ENCODE peak calls at places on chromosomes 16 and 17, in ten cellular contexts. A, S, V, P, Z, L, T, H, J and U are unnamed samples. For H3K4me1, the result is how much of the 10 kb centered on the place peaks cover.

GRCh38 chr17:21061158-21061835 is 18.5 kb upstream of the USP22 start:
- DNase-seq in T (no peak), L (no peak), H (no peak), A (no peak), V (no peak), S (no peak), P (no peak), Z (no peak), J (no peak), U (no peak)

GRCh38 chr16:87464691-87465300 is 28.0 kb downstream of the ZCCHC14 start:
- DNase-seq in H (peak), V (peak), L (no peak), T (no peak), A (no peak), J (no peak), Z (no peak), S (no peak), P (no peak), U (peak)

GRCh38 chr17:5762191-5762590 is 177.9 kb upstream of the NLRP1 start:
- DNase-seq in L (no peak), T (no peak), J (no peak), H (no peak), Z (no peak), A (no peak), S (no peak), V (no peak), P (no peak), U (no peak)

GRCh38 chr17:64202683-64203430 is 60.2 kb downstream of the TEX2 start:
- DNase-seq in A (no peak), S (no peak), T (no peak), V (no peak), L (no peak), P (peak), J (no peak), Z (peak), H (no peak), U (peak)

GRCh38 chr17:83125515-83126274 is 46.3 kb downstream of the METRNL start:
- DNase-seq in P (no peak), T (peak), S (no peak), V (no peak), H (peak), J (peak), A (no peak), Z (no peak), L (no peak), U (peak)

GRCh38 chr17:19239544-19239943 is 2.4 kb downstream of the EPN2 start:
- DNase-seq in J (no peak), H (no peak), S (no peak), Z (no peak), V (no peak), L (no peak), T (no peak), A (no peak), P (no peak), U (no peak)

GRCh38 chr17:10821062-10821461 is 16.8 kb downstream of the PIRT start:
- DNase-seq in V (no peak), Z (no peak), S (no peak), L (no peak), J (no peak), T (no peak), A (no peak), H (no peak), P (no peak), U (peak)

GRCh38 chr17:63405020-63405419 is 41.1 kb downstream of the CYB561 start:
- DNase-seq in V (no peak), H (no peak), L (no peak), P (no peak), T (no peak), Z (no peak), A (no peak), S (no peak), J (no peak), U (no peak)

GRCh38 chr16:48531011-48531962 is 78.7 kb downstream of the N4BP1 start:
- DNase-seq in Z (no peak), J (no peak), T (peak), P (no peak), L (no peak), V (no peak), H (no peak), A (no peak), S (no peak), U (no peak)

GRCh38 chr16:71637398-71637797 is 11.4 kb downstream of the MARVELD3 start:
- DNase-seq in H (no peak), J (no peak), A (peak), V (no peak), L (no peak), S (no peak), Z (peak), T (peak), P (no peak), U (no peak)

GRCh38 chr17:50218071-50218759 is 16.8 kb upstream of the COL1A1 start:
- DNase-seq in V (no peak), H (no peak), Z (no peak), A (no peak), L (no peak), S (no peak), J (no peak), P (no peak), T (no peak), U (no peak)

GRCh38 chr17:12940699-12941098 is 77.1 kb downstream of the ELAC2 start:
- DNase-seq in H (no peak), T (no peak), L (no peak), A (no peak), J (no peak), S (no peak), V (no peak), Z (no peak), P (no peak), U (no peak)

GRCh38 chr17:81582769-81583168 is 30.6 kb upstream of the FAAP100 start:
- DNase-seq in T (no peak), H (no peak), S (no peak), V (no peak), A (no peak), P (no peak), L (no peak), J (no peak), Z (no peak), U (no peak)

GRCh38 chr17:19418312-19418992 is 7.4 kb downstream of the RNF112 start:
- DNase-seq in T (peak), P (no peak), S (no peak), L (no peak), H (no peak), Z (no peak), A (no peak), V (no peak), J (no peak), U (no peak)

GRCh38 chr17:65727832-65728231 is 166.4 kb upstream of the AXIN2 start:
- DNase-seq in V (no peak), J (no peak), A (no peak), T (no peak), Z (no peak), L (no peak), P (no peak), S (no peak), H (no peak), U (no peak)

GRCh38 chr17:48751172-48751571 is 22.6 kb upstream of the HOXB13 start:
- DNase-seq in L (no peak), S (no peak), P (no peak), H (no peak), T (no peak), A (no peak), V (no peak), J (no peak), Z (no peak), U (no peak)

GRCh38 chr17:81082177-81083073 is 47.5 kb downstream of the BAIAP2 start:
- DNase-seq in Z (no peak), T (no peak), H (no peak), J (no peak), L (no peak), S (no peak), V (no peak), P (no peak), A (no peak), U (no peak)

GRCh38 chr16:48576927-48577326 is 33.1 kb downstream of the N4BP1 start:
- DNase-seq in A (no peak), H (no peak), L (no peak), V (no peak), T (no peak), J (no peak), Z (no peak), S (no peak), P (peak), U (peak)

GRCh38 chr17:44038604-44039007 is 23.8 kb upstream of the TMEM101 start:
- DNase-seq in J (no peak), S (no peak), P (peak), L (no peak), V (no peak), T (no peak), H (no peak), Z (no peak), A (no peak), U (peak)

GRCh38 chr17:32319548-32319905 is 22.4 kb downstream of the C17orf75 start:
- DNase-seq in H (peak), V (peak), L (peak), P (peak), T (peak), S (peak), Z (peak), J (peak), A (peak), U (peak)

GRCh38 chr17:74512624-74513084 is 18.6 kb downstream of the CD300LB start:
- DNase-seq in V (no peak), P (no peak), T (no peak), A (no peak), S (no peak), H (no peak), L (no peak), J (no peak), Z (no peak), U (no peak)

GRCh38 chr16:24670623-24671454 is 58.6 kb upstream of the TNRC6A start:
- DNase-seq in L (peak), T (peak), J (no peak), Z (peak), H (peak), P (no peak), S (no peak), A (peak), V (peak), U (no peak)

GRCh38 chr16:82302007-82302733 is 132.1 kb upstream of the MPHOSPH6 start:
- DNase-seq in V (no peak), S (no peak), T (peak), A (no peak), Z (no peak), P (no peak), L (no peak), J (no peak), H (no peak), U (no peak)

GRCh38 chr17:8473451-8474192 is 37.9 kb downstream of the NDEL1 start:
- DNase-seq in A (no peak), P (no peak), S (no peak), L (no peak), J (no peak), T (no peak), H (no peak), V (no peak), Z (no peak), U (no peak)

DNA sequence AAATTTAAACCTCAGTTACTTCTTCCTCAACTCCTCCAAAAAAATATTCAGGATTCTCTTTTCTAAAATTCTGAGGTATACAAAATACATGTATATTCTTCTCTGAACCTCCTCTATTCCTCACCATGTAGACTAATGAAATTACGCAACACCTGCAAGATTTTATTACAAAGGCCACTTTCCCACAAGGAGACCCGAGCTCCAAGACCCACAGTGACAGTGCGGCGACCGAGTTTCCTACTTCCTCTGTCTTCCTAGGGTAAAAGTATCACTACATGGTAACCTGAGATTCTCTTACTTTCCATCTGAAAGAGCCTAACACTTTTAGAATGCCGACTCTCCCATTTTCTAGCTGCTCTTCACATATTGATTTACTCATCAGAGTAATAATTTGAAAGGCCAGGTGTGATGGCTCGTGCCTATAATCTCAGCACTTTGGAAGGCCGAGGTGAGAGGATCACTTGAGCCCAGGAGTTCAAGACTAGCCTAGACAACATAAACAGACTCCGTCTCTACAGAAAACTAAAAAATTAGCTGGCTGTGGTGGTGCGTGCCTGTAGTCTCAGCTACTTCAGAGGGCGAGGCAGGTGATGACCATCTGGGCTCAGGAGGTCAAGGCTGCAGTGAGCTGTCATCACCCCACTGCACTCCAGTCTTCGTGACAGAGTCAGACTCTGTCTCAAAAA is 35.7 kb downstream of the CYTH1 start:
- DNase-seq in H (no peak), V (no peak), J (no peak), T (no peak), Z (no peak), A (peak), S (no peak), L (no peak), P (peak), U (no peak)
- H3K4me1 ChIP-seq in H (half or more), V (half or more), J (half or more), T (under half), Z (under half), A (under half), S (under half), L (under half), P (half or more), U (under half)

DNA sequence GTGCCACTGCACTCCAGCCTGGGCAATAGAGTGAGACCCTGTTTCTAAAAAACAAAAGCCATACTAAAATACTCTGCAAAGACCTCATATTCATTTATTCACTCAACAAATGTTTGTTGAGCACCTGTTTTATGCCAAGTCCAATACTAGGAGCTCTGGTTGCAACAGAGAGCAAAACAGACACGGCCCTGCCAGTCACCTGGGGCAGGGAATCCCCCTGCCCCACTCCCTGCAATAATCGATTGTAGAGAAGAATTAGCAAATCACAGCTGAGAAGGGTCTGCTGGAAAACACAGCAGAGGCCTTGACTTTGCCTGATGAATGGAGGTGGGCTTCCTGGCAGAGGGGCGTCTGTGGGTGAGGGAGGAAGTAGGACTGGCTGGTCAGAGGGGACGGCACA is 50.8 kb downstream of the IRF8 start:
- DNase-seq in P (no peak), T (no peak), S (no peak), V (no peak), J (no peak), H (no peak), L (no peak), A (no peak), Z (no peak), U (no peak)
- H3K4me1 ChIP-seq in P (under half), T (under half), S (under half), V (under half), J (under half), H (under half), L (under half), A (under half), Z (under half), U (under half)

GRCh38 chr16:2037115-2037514 is 10.4 kb downstream of the NHERF2 start:
- DNase-seq in S (no peak), L (no peak), A (no peak), H (no peak), P (no peak), Z (no peak), T (no peak), V (no peak), J (no peak), U (no peak)

GRCh38 chr16:2033057-2033911 is 6.6 kb downstream of the NHERF2 start:
- DNase-seq in P (peak), A (no peak), T (no peak), S (no peak), H (peak), J (no peak), V (no peak), Z (peak), L (no peak), U (no peak)

GRCh38 chr16:2036200-2036966 is 9.7 kb downstream of the NHERF2 start:
- DNase-seq in L (no peak), S (no peak), A (no peak), V (no peak), Z (no peak), H (no peak), J (no peak), T (no peak), P (no peak), U (no peak)

GRCh38 chr16:2035431-2036199 is 8.9 kb downstream of the NHERF2 start:
- DNase-seq in V (no peak), P (peak), L (no peak), H (peak), Z (peak), J (no peak), T (no peak), S (no peak), A (no peak), U (no peak)

GRCh38 chr16:2034695-2035430 is 8.2 kb downstream of the NHERF2 start:
- DNase-seq in S (no peak), H (no peak), T (no peak), V (no peak), P (no peak), Z (no peak), J (no peak), A (no peak), L (no peak), U (no peak)
- H3K4me1 ChIP-seq in S (under half), H (half or more), T (under half), V (under half), P (half or more), Z (under half), J (under half), A (under half), L (half or more), U (under half)

GRCh38 chr16:67594256-67594915 is 32.1 kb downstream of the CTCF start:
- DNase-seq in L (no peak), Z (no peak), J (no peak), V (no peak), A (peak), P (no peak), H (no peak), S (no peak), T (no peak), U (no peak)
- H3K4me1 ChIP-seq in L (under half), Z (under half), J (under half), V (under half), A (half or more), P (under half), H (under half), S (under half), T (under half), U (under half)

GRCh38 chr16:65285128-65286120 is 163.6 kb upstream of the CDH11 start:
- DNase-seq in H (no peak), T (no peak), J (no peak), A (no peak), Z (no peak), S (no peak), P (no peak), V (no peak), L (no peak), U (no peak)
- H3K4me1 ChIP-seq in H (under half), T (under half), J (under half), A (under half), Z (under half), S (under half), P (under half), V (under half), L (under half), U (under half)

GRCh38 chr17:76735586-76736348 is 1.4 kb downstream of the SRSF2 start:
- DNase-seq in T (no peak), H (no peak), A (no peak), L (no peak), V (no peak), J (no peak), Z (no peak), S (no peak), P (no peak), U (peak)
- H3K4me1 ChIP-seq in T (under half), H (half or more), A (under half), L (under half), V (half or more), J (half or more), Z (under half), S (under half), P (half or more), U (under half)

GRCh38 chr16:29649560-29650494 is 13.2 kb upstream of the SPN start:
- DNase-seq in J (no peak), H (no peak), T (no peak), V (no peak), S (no peak), L (no peak), A (peak), Z (no peak), P (no peak), U (no peak)

GRCh38 chr16:29646947-29647346 is 16.1 kb upstream of the SPN start:
- DNase-seq in H (no peak), S (no peak), T (no peak), J (no peak), P (no peak), V (no peak), Z (no peak), L (no peak), A (no peak), U (no peak)

GRCh38 chr16:29644338-29644857 is 18.6 kb upstream of the SPN start:
- DNase-seq in L (no peak), S (no peak), A (no peak), P (no peak), H (no peak), V (no peak), J (no peak), T (no peak), Z (no peak), U (no peak)

GRCh38 chr16:29644973-29645698 is 17.9 kb upstream of the SPN start:
- DNase-seq in T (no peak), P (no peak), S (no peak), J (no peak), V (no peak), A (no peak), H (no peak), L (no peak), Z (no peak), U (no peak)

DNA sequence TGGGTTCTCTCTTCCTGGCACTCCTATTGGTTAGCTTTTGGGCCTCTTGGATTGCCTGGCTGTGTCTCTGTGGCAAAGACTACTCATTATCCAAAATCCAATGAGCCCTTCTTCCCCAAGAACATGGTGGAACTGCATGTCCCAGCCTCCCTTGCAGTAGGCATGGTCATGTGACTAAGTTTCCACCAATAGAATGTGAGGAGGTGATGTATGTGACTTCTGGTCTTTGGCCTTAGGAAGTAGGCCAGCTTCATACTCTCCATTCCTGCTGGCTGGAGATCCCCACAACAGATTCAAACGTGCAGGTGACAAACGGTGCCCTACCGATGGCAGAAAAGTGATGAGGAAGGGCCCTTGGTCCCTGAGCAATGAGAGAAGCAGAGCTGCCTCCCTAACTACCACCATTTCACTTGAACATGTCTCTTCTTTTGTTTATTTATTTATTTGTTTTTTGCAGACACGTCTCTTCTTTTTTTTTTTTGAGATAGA is 17.3 kb upstream of the SPN start:
- DNase-seq in T (no peak), H (no peak), P (peak), A (peak), J (no peak), S (no peak), Z (no peak), V (no peak), L (no peak), U (peak)
- H3K4me1 ChIP-seq in T (under half), H (under half), P (under half), A (under half), J (under half), S (under half), Z (under half), V (under half), L (under half), U (under half)

DNA sequence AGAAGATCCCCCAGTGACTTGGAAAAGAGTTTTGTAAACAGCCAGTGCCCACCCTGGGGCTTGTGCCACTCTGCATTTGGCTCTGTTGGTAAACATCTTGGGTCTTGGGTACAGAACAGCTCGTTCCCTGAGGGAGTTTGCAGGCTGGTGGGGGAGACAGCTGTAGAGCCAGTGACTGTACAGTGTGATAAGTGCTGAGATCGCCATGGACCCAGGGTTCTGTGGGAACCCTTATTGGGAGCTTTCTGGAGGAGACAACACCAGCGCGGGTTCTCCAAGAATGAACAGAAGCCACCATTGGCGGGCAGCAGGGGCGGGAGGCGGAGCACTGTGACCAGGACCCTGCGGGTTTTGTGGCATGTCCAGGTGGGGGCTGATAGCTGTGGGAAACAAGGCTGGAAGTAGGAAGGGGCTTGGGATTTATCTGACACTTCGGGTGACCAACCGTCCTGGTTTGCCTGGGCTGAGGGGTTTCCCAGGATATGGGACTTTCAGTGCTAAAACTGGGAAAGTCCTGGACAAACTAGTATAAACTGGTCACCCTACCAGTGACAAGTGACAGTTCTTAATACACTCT is 2.9 kb downstream of the CLEC16A start:
- DNase-seq in J (no peak), L (no peak), P (no peak), H (no peak), V (no peak), S (no peak), A (no peak), T (no peak), Z (no peak), U (no peak)
- H3K4me1 ChIP-seq in J (half or more), L (under half), P (under half), H (under half), V (half or more), S (under half), A (half or more), T (under half), Z (under half), U (under half)